ENCODE peak calls at places on chromosomes 6 and 20, in five cellular contexts. O is mucosa of descending colon, A is HepG2, C is cardiac muscle cell, K is aorta. W is an unnamed sample.

GRCh38 chr20:49344975-49345374 is 67.1 kb upstream of the ZNFX1 start:
- DNase-seq in O (peak; percentile 16), A (no peak), C (peak; percentile 94), K (peak; percentile 75), W (no peak)

GRCh38 chr20:53707341-53708102 is 113.9 kb upstream of the ZNF217 start:
- DNase-seq in O (no peak), A (no peak), C (no peak), K (no peak), W (no peak)

GRCh38 chr6:111030008-111031006 is 48.5 kb downstream of the RPF2 start:
- DNase-seq in O (peak; percentile 9), A (no peak), C (peak; percentile 42), K (no peak), W (no peak)

GRCh38 chr6:20891161-20891560 is 356.9 kb downstream of the CDKAL1 start:
- DNase-seq in O (no peak), A (no peak), C (no peak), K (no peak), W (no peak)

GRCh38 chr20:61639200-61639599 is 387.1 kb downstream of the CDH4 start:
- DNase-seq in O (no peak), A (no peak), C (no peak), K (no peak), W (no peak)

GRCh38 chr6:31116661-31117385 is 2.2 kb downstream of the PSORS1C1 start:
- DNase-seq in O (no peak), A (no peak), C (peak; percentile 53), K (peak; percentile 45), W (no peak)

GRCh38 chr20:48552550-48552949 is 275.2 kb downstream of the PREX1 start:
- DNase-seq in O (no peak), A (no peak), C (no peak), K (no peak), W (no peak)

GRCh38 chr20:43375586-43375985 is 82.1 kb upstream of the SRSF6 start:
- DNase-seq in O (no peak), A (no peak), C (peak; percentile 54), K (no peak), W (no peak)

GRCh38 chr20:34791289-34792020 is 34.0 kb downstream of the NCOA6 start:
- DNase-seq in O (no peak), A (no peak), C (peak; percentile 69), K (no peak), W (no peak)

GRCh38 chr6:84269947-84270733 is 42.7 kb upstream of the CEP162 start:
- DNase-seq in O (no peak), A (peak; percentile 78), C (peak; percentile 63), K (no peak), W (no peak)

GRCh38 chr20:53599378-53599777 is 5.7 kb upstream of the ZNF217 start:
- DNase-seq in O (peak; percentile 14), A (no peak), C (no peak), K (no peak), W (no peak)

GRCh38 chr20:44180814-44181213 is 6.2 kb downstream of the JPH2 start:
- DNase-seq in O (peak; percentile 13), A (no peak), C (peak; percentile 44), K (peak; percentile 80), W (no peak)

GRCh38 chr6:142893088-142893487 is 51.9 kb downstream of the HIVEP2 start:
- DNase-seq in O (no peak), A (no peak), C (peak; percentile 56), K (no peak), W (no peak)

GRCh38 chr20:59813126-59813947 is 120.1 kb downstream of the SYCP2 start:
- DNase-seq in O (no peak), A (no peak), C (no peak), K (no peak), W (no peak)

GRCh38 chr20:34472246-34472925 is 43.8 kb upstream of the DYNLRB1 start:
- DNase-seq in O (no peak), A (no peak), C (peak; percentile 50), K (no peak), W (no peak)

GRCh38 chr20:63136296-63136695 is 79.6 kb downstream of the YTHDF1 start:
- DNase-seq in O (no peak), A (no peak), C (no peak), K (peak; percentile 19), W (no peak)

GRCh38 chr6:41591859-41592502 is 45.8 kb downstream of the FOXP4 start:
- DNase-seq in O (peak; percentile 83), A (peak; percentile 65), C (peak; percentile 67), K (peak; percentile 78), W (peak; percentile 61)

GRCh38 chr6:106520711-106521367 is 108.5 kb downstream of the RTN4IP1 start:
- DNase-seq in O (peak; percentile 51), A (no peak), C (no peak), K (no peak), W (peak; percentile 58)

GRCh38 chr6:126033696-126034095 is 47.4 kb downstream of the TRMT11 start:
- DNase-seq in O (peak; percentile 69), A (peak; percentile 68), C (peak; percentile 94), K (no peak), W (no peak)

GRCh38 chr6:107784669-107785068 is 39.4 kb downstream of the SCML4 start:
- DNase-seq in O (no peak), A (no peak), C (peak; percentile 6), K (no peak), W (no peak)

GRCh38 chr20:49676581-49677291 is 36.9 kb downstream of the B4GALT5 start:
- DNase-seq in O (peak; percentile 66), A (peak; percentile 50), C (peak; percentile 39), K (no peak), W (peak; percentile 29)

GRCh38 chr6:134551245-134551960 is 233.5 kb upstream of the SGK1 start:
- DNase-seq in O (no peak), A (no peak), C (peak; percentile 83), K (no peak), W (no peak)

GRCh38 chr6:169190144-169190584 is 63.5 kb downstream of the THBS2 start:
- DNase-seq in O (no peak), A (no peak), C (peak; percentile 99), K (peak; percentile 92), W (no peak)

GRCh38 chr6:14126250-14126649 is 8.7 kb downstream of the CD83 start:
- DNase-seq in O (no peak), A (no peak), C (no peak), K (no peak), W (no peak)

GRCh38 chr20:3686867-3687321 is 5.1 kb upstream of the ADAM33 start:
- DNase-seq in O (peak; percentile 75), A (no peak), C (peak; percentile 95), K (peak; percentile 85), W (no peak)

GRCh38 chr20:55888655-55889054 is 116.7 kb downstream of the CBLN4 start:
- DNase-seq in O (no peak), A (no peak), C (no peak), K (no peak), W (no peak)

GRCh38 chr20:38395165-38395564 is 40.0 kb downstream of the SNHG17 start:
- DNase-seq in O (no peak), A (no peak), C (peak; percentile 58), K (no peak), W (no peak)

GRCh38 chr20:38889792-38890496 is 36.3 kb upstream of the FAM83D start:
- DNase-seq in O (no peak), A (no peak), C (no peak), K (no peak), W (no peak)

GRCh38 chr6:135183532-135184440 is 2.7 kb downstream of the MYB start:
- DNase-seq in O (peak; percentile 87), A (peak; percentile 55), C (peak; percentile 57), K (no peak), W (peak; percentile 48)

GRCh38 chr6:72651967-72652956 is 30.4 kb downstream of the KCNQ5 start:
- DNase-seq in O (no peak), A (no peak), C (no peak), K (no peak), W (no peak)

GRCh38 chr6:40000964-40001515 is 66.8 kb upstream of the MOCS1 start:
- DNase-seq in O (no peak), A (no peak), C (no peak), K (no peak), W (no peak)

GRCh38 chr6:39999006-39999867 is 65.0 kb upstream of the MOCS1 start:
- DNase-seq in O (no peak), A (no peak), C (no peak), K (no peak), W (no peak)

GRCh38 chr6:39998126-39998525 is 63.9 kb upstream of the MOCS1 start:
- DNase-seq in O (no peak), A (no peak), C (no peak), K (no peak), W (no peak)

GRCh38 chr6:39995633-39996032 is 61.4 kb upstream of the MOCS1 start:
- DNase-seq in O (peak; percentile 45), A (no peak), C (no peak), K (no peak), W (no peak)

GRCh38 chr6:39997101-39997635 is 62.9 kb upstream of the MOCS1 start:
- DNase-seq in O (no peak), A (no peak), C (no peak), K (no peak), W (no peak)
- H3K9me3 ChIP-seq in O (peaks cover 31% of the 10 kb centered on the region), A (peaks cover 99% of the 10 kb centered on the region), C (no peaks in the 10 kb centered on the region), K (peaks cover 7% of the 10 kb centered on the region), W (no peaks in the 10 kb centered on the region)

DNA sequence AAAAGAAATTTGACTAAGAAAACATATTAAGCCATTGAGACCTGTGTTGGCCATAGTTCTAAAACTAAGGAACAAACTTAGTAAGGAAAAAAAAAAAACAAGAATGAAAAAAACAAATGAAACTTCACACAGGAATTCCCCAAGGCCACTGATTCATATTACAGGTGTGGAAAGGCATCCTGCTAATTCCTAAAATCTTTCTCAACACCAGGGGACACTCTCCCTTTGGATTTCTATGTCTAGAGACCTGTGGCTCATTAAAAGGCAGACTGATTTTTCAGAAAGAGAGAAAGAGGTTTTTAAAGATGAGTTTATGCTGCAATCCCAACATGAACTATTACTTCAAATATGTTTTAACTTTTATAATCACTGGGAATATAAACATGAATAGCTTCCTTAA is at the start of gene OR12D1:
- DNase-seq in O (no peak), A (peak; percentile 10), C (no peak), K (no peak), W (no peak)
- H3K9me3 ChIP-seq in O (no peaks in the 10 kb centered on the region), A (peaks cover 4% of the 10 kb centered on the region), C (no peaks in the 10 kb centered on the region), K (no peaks in the 10 kb centered on the region), W (peaks cover 4% of the 10 kb centered on the region)

GRCh38 chr20:41587523-41587922 is 30.7 kb downstream of the CHD6 start:
- DNase-seq in O (no peak), A (no peak), C (no peak), K (no peak), W (no peak)

GRCh38 chr20:41586784-41587183 is 31.4 kb downstream of the CHD6 start:
- DNase-seq in O (no peak), A (no peak), C (no peak), K (no peak), W (no peak)

GRCh38 chr20:41592516-41593192 is 25.5 kb downstream of the CHD6 start:
- DNase-seq in O (no peak), A (no peak), C (no peak), K (no peak), W (no peak)

DNA sequence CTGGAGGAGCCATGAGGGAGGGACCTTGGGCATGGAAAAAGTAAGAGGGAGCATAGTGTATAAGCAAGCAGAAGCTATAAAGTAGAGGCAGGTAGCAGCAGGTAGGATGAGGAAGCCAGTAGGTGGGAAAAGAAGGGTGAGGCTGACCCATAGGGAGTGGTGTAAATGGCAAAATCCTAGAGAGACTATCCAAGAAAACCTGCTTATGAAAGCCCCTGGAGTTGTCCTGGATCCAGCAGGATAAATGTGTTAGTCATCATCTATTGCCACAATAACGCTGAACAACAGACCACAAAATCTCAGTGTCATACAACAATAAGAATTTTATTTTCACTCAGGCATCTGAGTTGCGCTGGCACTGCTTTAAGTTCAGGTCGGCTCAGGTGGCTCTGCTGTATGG is 30.2 kb downstream of the CHD6 start:
- DNase-seq in O (no peak), A (no peak), C (peak; percentile 78), K (no peak), W (no peak)
- H3K9me3 ChIP-seq in O (peaks cover 12% of the 10 kb centered on the region), A (peaks cover 24% of the 10 kb centered on the region), C (no peaks in the 10 kb centered on the region), K (no peaks in the 10 kb centered on the region), W (no peaks in the 10 kb centered on the region)

GRCh38 chr20:31473331-31474096 is 1.4 kb downstream of the DEFB124 start:
- DNase-seq in O (no peak), A (no peak), C (peak; percentile 46), K (no peak), W (no peak)
- H3K9me3 ChIP-seq in O (no peaks in the 10 kb centered on the region), A (no peaks in the 10 kb centered on the region), C (no peaks in the 10 kb centered on the region), K (no peaks in the 10 kb centered on the region), W (no peaks in the 10 kb centered on the region)